ENCODE peak calls at places on chromosomes 3 and 15, in five cellular contexts. Z, T, E, S and G are unnamed samples.

GRCh38 chr3:159458010-159458409 is 530.6 kb upstream of the IL12A start:
- DNase-seq in Z (no peak), T (no peak), E (peak), S (no peak), G (peak)

GRCh38 chr15:34790121-34790520 is 5.2 kb downstream of the ACTC1 start:
- DNase-seq in Z (no peak), T (no peak), E (no peak), S (no peak), G (no peak)

GRCh38 chr3:38124324-38125122 is 12.4 kb downstream of the ACAA1 start:
- DNase-seq in Z (no peak), T (no peak), E (no peak), S (no peak), G (no peak)

GRCh38 chr15:80615783-80616391 is 79.2 kb upstream of the ABHD17C start:
- DNase-seq in Z (peak), T (peak), E (peak), S (peak), G (peak)

GRCh38 chr3:112860898-112861297 is 14.2 kb upstream of the CD200R1L start:
- DNase-seq in Z (no peak), T (no peak), E (no peak), S (no peak), G (no peak)

GRCh38 chr15:101123222-101123910 is 128.5 kb downstream of the CHSY1 start:
- DNase-seq in Z (no peak), T (no peak), E (peak), S (peak), G (no peak)

GRCh38 chr15:98433302-98433701 is 215.0 kb upstream of the IGF1R start:
- DNase-seq in Z (no peak), T (no peak), E (no peak), S (no peak), G (no peak)

GRCh38 chr3:64345351-64345750 is 120.1 kb upstream of the PRICKLE2 start:
- DNase-seq in Z (no peak), T (no peak), E (peak), S (no peak), G (peak)

GRCh38 chr3:127184870-127185216 is 8.1 kb upstream of the PRR23E start:
- DNase-seq in Z (no peak), T (no peak), E (no peak), S (no peak), G (no peak)

GRCh38 chr15:70815604-70816003 is 38.4 kb downstream of the LARP6 start:
- DNase-seq in Z (no peak), T (no peak), E (peak), S (no peak), G (no peak)

GRCh38 chr15:99582508-99582960 is 16.8 kb downstream of the MEF2A start:
- DNase-seq in Z (no peak), T (no peak), E (no peak), S (no peak), G (no peak)

GRCh38 chr3:119469378-119470189 is 821 bp downstream of the POGLUT1 start:
- DNase-seq in Z (no peak), T (no peak), E (peak), S (peak), G (no peak)

GRCh38 chr3:85360742-85361387 is 402.1 kb downstream of the CADM2 start:
- DNase-seq in Z (no peak), T (peak), E (peak), S (no peak), G (no peak)

GRCh38 chr3:151044706-151045105 is 40.8 kb upstream of the MED12L start:
- DNase-seq in Z (no peak), T (no peak), E (peak), S (no peak), G (peak)

GRCh38 chr15:89967892-89968291 is 33.2 kb upstream of the ZNF710 start:
- DNase-seq in Z (no peak), T (no peak), E (no peak), S (no peak), G (no peak)

GRCh38 chr3:141530133-141530768 is 43.4 kb downstream of the RASA2 start:
- DNase-seq in Z (no peak), T (no peak), E (peak), S (no peak), G (peak)

GRCh38 chr3:63654246-63654645 is 1.8 kb downstream of the SNTN start:
- DNase-seq in Z (no peak), T (no peak), E (peak), S (no peak), G (no peak)

GRCh38 chr15:78415284-78415683 is 22.7 kb upstream of the IREB2 start:
- DNase-seq in Z (no peak), T (no peak), E (no peak), S (no peak), G (no peak)

GRCh38 chr3:57627976-57628375 is 30.8 kb upstream of the ARF4 start:
- DNase-seq in Z (no peak), T (no peak), E (no peak), S (no peak), G (no peak)

GRCh38 chr3:194119831-194120230 is 16.1 kb upstream of the HES1 start:
- DNase-seq in Z (no peak), T (no peak), E (no peak), S (no peak), G (no peak)

GRCh38 chr3:197753263-197753662 is 3.6 kb downstream of the FYTTD1 start:
- DNase-seq in Z (no peak), T (no peak), E (no peak), S (no peak), G (no peak)

DNA sequence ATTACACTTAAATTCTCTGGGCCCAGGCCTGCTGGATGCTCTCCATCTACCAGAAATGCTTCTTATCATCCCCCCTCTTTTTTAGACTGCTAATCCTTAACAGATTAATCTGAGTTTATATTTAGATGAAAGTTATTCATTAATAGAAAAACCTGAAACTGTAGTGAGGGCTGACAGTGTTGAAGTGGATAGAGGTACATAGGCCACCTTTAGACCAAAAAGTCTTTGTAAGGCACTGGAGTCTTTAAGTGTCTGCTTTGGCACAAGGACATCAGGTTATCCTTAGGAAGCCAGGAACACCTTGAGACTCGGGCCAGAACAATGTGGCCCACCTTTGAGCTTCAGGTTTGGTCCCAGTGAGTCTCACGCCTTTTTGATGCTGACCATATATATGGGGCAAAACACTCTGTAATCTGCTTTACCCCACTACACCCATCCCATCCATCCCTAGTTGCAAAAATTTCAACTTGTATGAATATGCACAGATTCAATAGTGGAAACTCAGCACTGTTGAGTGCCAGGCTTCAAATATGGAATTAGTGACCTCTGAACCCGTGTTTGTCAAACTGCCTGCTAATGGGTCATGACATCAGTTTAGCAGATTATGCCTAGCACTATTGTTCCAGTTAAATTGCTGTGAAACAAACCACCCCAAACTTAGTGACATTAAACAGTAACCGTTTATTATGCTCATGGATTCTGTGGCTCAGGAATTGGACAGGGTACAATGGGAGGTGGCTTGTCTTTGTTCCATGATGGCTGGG is 44.0 kb downstream of the PDE8A start:
- DNase-seq in Z (no peak), T (no peak), E (no peak), S (no peak), G (no peak)
- H3K27ac ChIP-seq in Z (no peak), T (peak), E (no peak), S (no peak), G (no peak)

GRCh38 chr3:129688310-129688895 is 81.9 kb upstream of the PLXND1 start:
- DNase-seq in Z (peak), T (peak), E (peak), S (peak), G (no peak)
- H3K27ac ChIP-seq in Z (peak), T (peak), E (peak), S (peak), G (no peak)

GRCh38 chr3:188656196-188656982 is 502.4 kb downstream of the LPP start:
- DNase-seq in Z (no peak), T (no peak), E (peak), S (no peak), G (no peak)
- H3K27ac ChIP-seq in Z (no peak), T (no peak), E (no peak), S (no peak), G (no peak)

GRCh38 chr3:10187944-10188343 is 23.2 kb downstream of the IRAK2 start:
- DNase-seq in Z (no peak), T (no peak), E (no peak), S (no peak), G (no peak)
- H3K27ac ChIP-seq in Z (no peak), T (no peak), E (no peak), S (peak), G (no peak)